ENCODE peak calls at places on chromosomes 4 and X, in seven cellular contexts. H, D, F, T, Z, G and Q are unnamed samples.

GRCh38 chrX:102067966-102068723 is 57.3 kb upstream of the TCEAL2 start:
- DNase-seq in H (no peak), D (no peak), F (no peak), T (no peak), Z (no peak), G (no peak), Q (no peak)

GRCh38 chr4:1116837-1117236 is 3.5 kb upstream of the RNF212 start:
- DNase-seq in H (no peak), D (no peak), F (no peak), T (no peak), Z (no peak), G (no peak), Q (no peak)

GRCh38 chrX:97490656-97491055 is 606.9 kb downstream of the RPA4 start:
- DNase-seq in H (no peak), D (no peak), F (no peak), T (no peak), Z (no peak), G (no peak), Q (no peak)

GRCh38 chr4:143085224-143085623 is 99.5 kb upstream of the USP38 start:
- DNase-seq in H (no peak), D (no peak), F (no peak), T (no peak), Z (no peak), G (no peak), Q (peak)

GRCh38 chr4:175127314-175127713 is 209.2 kb downstream of the ADAM29 start:
- DNase-seq in H (no peak), D (no peak), F (no peak), T (no peak), Z (no peak), G (no peak), Q (no peak)

GRCh38 chrX:10102046-10102704 is 54.6 kb upstream of the CLCN4 start:
- DNase-seq in H (no peak), D (no peak), F (no peak), T (no peak), Z (no peak), G (no peak), Q (no peak)

GRCh38 chrX:83847339-83847738 is 13.6 kb upstream of the CYLC1 start:
- DNase-seq in H (no peak), D (no peak), F (no peak), T (no peak), Z (no peak), G (no peak), Q (no peak)

GRCh38 chr4:160877087-160877790 is 1286.6 kb downstream of the FSTL5 start:
- DNase-seq in H (no peak), D (no peak), F (no peak), T (no peak), Z (no peak), G (no peak), Q (no peak)

GRCh38 chr4:139655116-139655515 is 10.5 kb upstream of the MGST2 start:
- DNase-seq in H (no peak), D (peak), F (no peak), T (no peak), Z (no peak), G (no peak), Q (no peak)

GRCh38 chr4:56435748-56436442 is at the start of gene PAICS:
- DNase-seq in H (peak), D (peak), F (peak), T (peak), Z (peak), G (peak), Q (peak)

GRCh38 chrX:148958896-148959295 is 458.5 kb downstream of the AFF2 start:
- DNase-seq in H (no peak), D (no peak), F (no peak), T (no peak), Z (no peak), G (no peak), Q (no peak)

GRCh38 chr4:181562399-181562798 is 680.8 kb upstream of the TENM3 start:
- DNase-seq in H (no peak), D (no peak), F (no peak), T (no peak), Z (no peak), G (no peak), Q (no peak)

GRCh38 chr4:7433376-7434140 is 1.2 kb downstream of the PSAPL1 start:
- DNase-seq in H (no peak), D (peak), F (no peak), T (no peak), Z (peak), G (no peak), Q (no peak)

GRCh38 chr4:63578383-63578782 is 830.9 kb downstream of the TECRL start:
- DNase-seq in H (peak), D (no peak), F (no peak), T (no peak), Z (no peak), G (no peak), Q (no peak)

GRCh38 chr4:74098628-74098995 is 383 bp downstream of the CXCL2 start:
- DNase-seq in H (no peak), D (no peak), F (no peak), T (peak), Z (peak), G (no peak), Q (no peak)

GRCh38 chr4:153518637-153519384 is 52.7 kb downstream of the TMEM131L start:
- DNase-seq in H (no peak), D (no peak), F (no peak), T (no peak), Z (no peak), G (no peak), Q (no peak)

GRCh38 chrX:144716187-144716586 is 531.1 kb upstream of the SPANXN1 start:
- DNase-seq in H (no peak), D (no peak), F (no peak), T (no peak), Z (no peak), G (no peak), Q (peak)

GRCh38 chrX:70479197-70479969 is 34.7 kb downstream of the DLG3 start:
- DNase-seq in H (no peak), D (no peak), F (no peak), T (no peak), Z (no peak), G (no peak), Q (peak)

GRCh38 chr4:87224036-87224923 is 3.9 kb upstream of the KLHL8 start:
- DNase-seq in H (no peak), D (no peak), F (no peak), T (no peak), Z (no peak), G (no peak), Q (no peak)

GRCh38 chrX:1481636-1482529 is 29.2 kb upstream of the ASMTL start:
- DNase-seq in H (no peak), D (peak), F (peak), T (peak), Z (peak), G (peak), Q (peak)

GRCh38 chr4:88957570-88957969 is 99.4 kb downstream of the FAM13A start:
- DNase-seq in H (no peak), D (no peak), F (no peak), T (no peak), Z (no peak), G (no peak), Q (no peak)

GRCh38 chr4:45072981-45073380 is 346.6 kb upstream of the GNPDA2 start:
- DNase-seq in H (no peak), D (no peak), F (no peak), T (no peak), Z (no peak), G (no peak), Q (no peak)

GRCh38 chrX:130125090-130125489 is 14.8 kb upstream of the ELF4 start:
- DNase-seq in H (no peak), D (peak), F (no peak), T (peak), Z (peak), G (no peak), Q (no peak)

GRCh38 chr4:83449009-83449408 is 6.6 kb downstream of the HELQ start:
- DNase-seq in H (no peak), D (no peak), F (no peak), T (no peak), Z (no peak), G (no peak), Q (no peak)

GRCh38 chrX:43693602-43694406 is 37.7 kb downstream of the MAOA start:
- DNase-seq in H (peak), D (no peak), F (no peak), T (no peak), Z (no peak), G (no peak), Q (no peak)

GRCh38 chr4:153207561-153207960 is 3.3 kb downstream of the TRIM2 start:
- DNase-seq in H (no peak), D (peak), F (no peak), T (peak), Z (peak), G (no peak), Q (peak)

GRCh38 chr4:88743696-88744095 is 46.1 kb upstream of the NAP1L5 start:
- DNase-seq in H (no peak), D (no peak), F (no peak), T (no peak), Z (no peak), G (no peak), Q (no peak)

GRCh38 chr4:87677731-87678130 is 27.7 kb downstream of the DMP1 start:
- DNase-seq in H (no peak), D (peak), F (no peak), T (peak), Z (peak), G (no peak), Q (peak)

GRCh38 chr4:38024203-38024504 is 64.0 kb downstream of the PTTG2 start:
- DNase-seq in H (no peak), D (no peak), F (no peak), T (no peak), Z (no peak), G (no peak), Q (no peak)

GRCh38 chr4:22202351-22203343 is 254.1 kb upstream of the KCNIP4 start:
- DNase-seq in H (no peak), D (no peak), F (no peak), T (no peak), Z (no peak), G (no peak), Q (no peak)

GRCh38 chrX:140318306-140318705 is 186.6 kb downstream of the SOX3 start:
- DNase-seq in H (no peak), D (no peak), F (no peak), T (no peak), Z (no peak), G (no peak), Q (peak)

GRCh38 chr4:134650461-134650860 is 448.9 kb upstream of the PABPC4L start:
- DNase-seq in H (no peak), D (no peak), F (no peak), T (no peak), Z (no peak), G (no peak), Q (no peak)

GRCh38 chr4:89249313-89249712 is 58.3 kb downstream of the GPRIN3 start:
- DNase-seq in H (peak), D (no peak), F (no peak), T (no peak), Z (no peak), G (no peak), Q (no peak)

GRCh38 chr4:65242156-65242846 is 428.0 kb downstream of the EPHA5 start:
- DNase-seq in H (peak), D (no peak), F (no peak), T (no peak), Z (no peak), G (no peak), Q (no peak)

GRCh38 chr4:80125252-80126177 is 52.5 kb upstream of the ANTXR2 start:
- DNase-seq in H (no peak), D (no peak), F (no peak), T (no peak), Z (no peak), G (no peak), Q (peak)

GRCh38 chr4:74874785-74875367 is 58.0 kb upstream of the PARM1 start:
- DNase-seq in H (peak), D (no peak), F (peak), T (no peak), Z (no peak), G (no peak), Q (peak)

GRCh38 chr4:61511716-61512488 is 311.8 kb downstream of the ADGRL3 start:
- DNase-seq in H (no peak), D (no peak), F (no peak), T (no peak), Z (no peak), G (no peak), Q (peak)